ENCODE peak calls at places on chromosomes 7 and 10, in six cellular contexts. E, A, Z, K, C and T are unnamed samples.

GRCh38 chr7:158662610-158663427 is 41.8 kb downstream of the NCAPG2 start:
- DNase-seq in E (no peak), A (no peak), Z (no peak), K (no peak), C (peak; percentile 72), T (no peak)

GRCh38 chr10:63434866-63435854 is 30.6 kb downstream of the JMJD1C start:
- DNase-seq in E (peak; percentile 46), A (no peak), Z (no peak), K (no peak), C (no peak), T (no peak)

GRCh38 chr10:79392506-79393176 is 45.4 kb downstream of the PPIF start:
- DNase-seq in E (no peak), A (no peak), Z (no peak), K (no peak), C (no peak), T (no peak)

GRCh38 chr7:77537595-77538185 is 595 bp downstream of the PTPN12 start:
- DNase-seq in E (peak; percentile 77), A (peak; percentile 47), Z (peak; percentile 17), K (peak; percentile 49), C (no peak), T (no peak)

GRCh38 chr10:132387723-132388210 is 9.2 kb upstream of the PWWP2B start:
- DNase-seq in E (peak; percentile 87), A (peak; percentile 68), Z (peak; percentile 36), K (peak; percentile 93), C (no peak), T (no peak)

GRCh38 chr7:150390206-150390605 is 11.1 kb downstream of the ZNF775 start:
- DNase-seq in E (no peak), A (no peak), Z (no peak), K (no peak), C (no peak), T (no peak)

GRCh38 chr10:100784126-100784525 is 38.7 kb downstream of the PAX2 start:
- DNase-seq in E (no peak), A (no peak), Z (no peak), K (no peak), C (no peak), T (no peak)

GRCh38 chr7:44308741-44309270 is 16.6 kb downstream of the CAMK2B start:
- DNase-seq in E (peak; percentile 41), A (no peak), Z (no peak), K (no peak), C (no peak), T (no peak)

GRCh38 chr7:102152672-102153585 is 133.7 kb upstream of the SH2B2 start:
- DNase-seq in E (peak; percentile 37), A (peak; percentile 48), Z (peak; percentile 31), K (peak; percentile 95), C (no peak), T (peak; percentile 94)

GRCh38 chr7:134831862-134832261 is 52.4 kb downstream of the CALD1 start:
- DNase-seq in E (no peak), A (peak; percentile 44), Z (peak; percentile 63), K (no peak), C (no peak), T (no peak)

GRCh38 chr7:106313456-106313891 is 28.7 kb upstream of the NAMPT start:
- DNase-seq in E (no peak), A (no peak), Z (peak; percentile 79), K (no peak), C (peak; percentile 84), T (peak; percentile 25)

GRCh38 chr7:5248201-5248885 is 34.4 kb upstream of the SLC29A4 start:
- DNase-seq in E (no peak), A (peak; percentile 76), Z (no peak), K (no peak), C (no peak), T (no peak)

GRCh38 chr10:5576780-5577472 is 52.2 kb downstream of the CALML3 start:
- DNase-seq in E (no peak), A (no peak), Z (no peak), K (no peak), C (no peak), T (no peak)

GRCh38 chr10:7593068-7593467 is 73.7 kb downstream of the ITIH5 start:
- DNase-seq in E (no peak), A (peak; percentile 72), Z (no peak), K (no peak), C (no peak), T (no peak)

GRCh38 chr10:100148353-100149211 is 37.2 kb downstream of the ERLIN1 start:
- DNase-seq in E (no peak), A (no peak), Z (peak; percentile 9), K (peak; percentile 11), C (no peak), T (peak; percentile 83)

GRCh38 chr10:78277734-78278404 is 244.2 kb downstream of the RPS24 start:
- DNase-seq in E (no peak), A (peak; percentile 67), Z (peak; percentile 9), K (no peak), C (no peak), T (no peak)

GRCh38 chr7:65251851-65252620 is 121.6 kb upstream of the ZNF92 start:
- DNase-seq in E (peak; percentile 89), A (peak; percentile 29), Z (peak; percentile 29), K (peak; percentile 63), C (no peak), T (peak; percentile 19)

GRCh38 chr10:124236818-124237217 is 143.4 kb upstream of the CHST15 start:
- DNase-seq in E (no peak), A (no peak), Z (no peak), K (no peak), C (no peak), T (no peak)

GRCh38 chr10:132589681-132590080 is 52.1 kb downstream of the INPP5A start:
- DNase-seq in E (no peak), A (no peak), Z (no peak), K (no peak), C (no peak), T (no peak)

GRCh38 chr7:100088621-100089457 is at the start of gene COPS6:
- DNase-seq in E (peak; percentile 91), A (peak; percentile 88), Z (peak; percentile 51), K (peak; percentile 69), C (peak; percentile 87), T (no peak)

GRCh38 chr7:130356121-130356759 is 11.6 kb downstream of the CPA5 start:
- DNase-seq in E (peak; percentile 79), A (peak; percentile 68), Z (peak; percentile 94), K (peak; percentile 51), C (peak; percentile 99), T (peak; percentile 93)

GRCh38 chr7:114086906-114087651 is 168.3 kb upstream of the PPP1R3A start:
- DNase-seq in E (peak; percentile 41), A (no peak), Z (peak; percentile 40), K (peak; percentile 8), C (no peak), T (no peak)

GRCh38 chr10:63554666-63555065 is 33.5 kb downstream of the REEP3 start:
- DNase-seq in E (no peak), A (no peak), Z (peak; percentile 93), K (peak; percentile 15), C (peak; percentile 85), T (no peak)

GRCh38 chr10:131685576-131685975 is 215.2 kb upstream of the PPP2R2D start:
- DNase-seq in E (no peak), A (no peak), Z (no peak), K (no peak), C (no peak), T (no peak)

GRCh38 chr10:99854860-99855259 is 72.4 kb downstream of the ABCC2 start:
- DNase-seq in E (peak; percentile 64), A (peak; percentile 38), Z (peak; percentile 81), K (peak; percentile 41), C (peak; percentile 53), T (no peak)

GRCh38 chr10:127855976-127856375 is 36.8 kb downstream of the CLRN3 start:
- DNase-seq in E (no peak), A (no peak), Z (no peak), K (no peak), C (no peak), T (no peak)

DNA sequence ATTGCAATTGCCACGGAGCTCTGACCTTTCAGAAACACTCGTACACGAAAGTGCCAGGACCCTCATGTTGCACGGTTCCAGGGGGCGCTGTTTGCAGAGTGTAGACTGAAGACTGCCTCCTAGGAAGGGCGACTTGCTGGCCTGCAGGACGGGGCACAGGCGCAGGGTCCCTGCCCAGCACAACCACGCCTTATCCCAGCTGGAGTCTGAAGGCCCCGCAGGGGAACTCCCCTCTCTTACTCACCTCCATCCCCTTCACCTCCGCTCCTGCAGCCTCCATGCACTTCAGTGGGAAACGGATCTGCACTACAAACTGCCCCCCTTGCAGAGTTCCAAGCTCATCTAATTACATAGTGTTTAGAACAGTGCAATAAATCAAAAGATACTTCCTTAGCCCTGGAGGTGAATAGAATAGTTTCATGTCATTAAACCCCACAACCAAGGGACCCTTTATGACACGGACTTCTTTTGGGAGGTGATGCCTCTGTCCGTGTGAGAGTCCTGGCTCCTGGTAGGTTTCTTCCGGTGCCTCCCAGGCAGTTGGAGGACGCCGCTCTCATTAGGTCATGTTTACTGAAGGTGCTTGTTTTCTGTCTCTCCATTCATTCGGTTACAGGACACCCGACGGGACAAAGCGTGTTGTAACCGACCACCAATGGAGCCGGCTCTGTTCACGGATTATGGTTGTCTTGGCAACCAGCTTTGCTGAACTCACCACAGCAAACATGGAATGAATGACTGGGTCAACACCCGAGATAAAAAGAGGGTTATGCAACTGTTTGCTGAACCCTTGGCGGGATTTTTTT is 262.2 kb downstream of the BAMBI start:
- DNase-seq in E (peak; percentile 97), A (peak; percentile 37), Z (peak; percentile 97), K (peak; percentile 92), C (peak; percentile 97), T (no peak)
- H3K27ac ChIP-seq in E (peak overlapping the region; percentile 18), A (no peak overlapping the region), Z (peak overlapping the region; percentile 49), K (peak overlapping the region; percentile 85), C (peak overlapping the region; percentile 89), T (no peak overlapping the region)

DNA sequence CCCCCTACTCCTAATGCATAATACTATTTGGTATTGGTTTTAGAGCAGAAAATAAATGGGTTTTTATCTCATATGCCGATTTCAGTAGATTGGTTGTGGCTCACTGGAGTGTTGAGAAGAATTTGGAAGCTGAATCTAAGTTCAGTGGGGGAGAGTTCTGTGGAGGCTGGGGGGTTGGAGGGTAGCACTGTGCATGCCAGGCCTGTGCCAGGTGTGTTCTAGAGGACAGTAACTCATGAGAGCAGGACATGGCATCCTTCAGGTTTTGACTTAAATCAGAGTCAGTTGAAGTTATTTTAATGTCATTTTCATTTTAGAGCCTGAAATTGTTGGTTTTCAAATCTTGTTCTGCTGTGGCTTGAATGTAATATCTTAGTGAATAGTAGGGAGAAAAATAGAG is 79.5 kb downstream of the EEPD1 start:
- DNase-seq in E (no peak), A (no peak), Z (no peak), K (no peak), C (no peak), T (no peak)
- H3K27ac ChIP-seq in E (no peak overlapping the region), A (no peak overlapping the region), Z (no peak overlapping the region), K (peak overlapping the region; percentile 12), C (no peak overlapping the region), T (no peak overlapping the region)

GRCh38 chr10:72277996-72278667 is 4.4 kb downstream of the DDIT4 start:
- DNase-seq in E (no peak), A (no peak), Z (no peak), K (no peak), C (no peak), T (no peak)
- H3K27ac ChIP-seq in E (peak overlapping the region; percentile 80), A (no peak overlapping the region), Z (peak overlapping the region; percentile 91), K (peak overlapping the region; percentile 98), C (no peak overlapping the region), T (peak overlapping the region; percentile 94)

GRCh38 chr7:153588596-153588995 is 463.6 kb upstream of the DPP6 start:
- DNase-seq in E (no peak), A (no peak), Z (no peak), K (no peak), C (no peak), T (no peak)

GRCh38 chr7:153581415-153581814 is 470.8 kb upstream of the DPP6 start:
- DNase-seq in E (no peak), A (no peak), Z (no peak), K (no peak), C (no peak), T (no peak)

GRCh38 chr7:153584132-153584531 is 468.1 kb upstream of the DPP6 start:
- DNase-seq in E (no peak), A (no peak), Z (no peak), K (no peak), C (no peak), T (no peak)
- H3K27ac ChIP-seq in E (no peak overlapping the region), A (no peak overlapping the region), Z (no peak overlapping the region), K (no peak overlapping the region), C (no peak overlapping the region), T (no peak overlapping the region)